ENCODE peak calls at places on chromosomes 4 and X, in eight cellular contexts. G is cardiac muscle cell, J is H9, W is GM23338, V is neuronal stem cell, R is endodermal cell, K is aorta, P is lower lobe of right lung. Z is an unnamed sample.

GRCh38 chrX:25052798-25053534 is 37.2 kb upstream of the ARX start:
- DNase-seq in K (no peak), G (no peak), W (peak), R (peak), P (no peak), V (no peak), J (peak), Z (no peak)

GRCh38 chrX:30971761-30972603 is 82.9 kb upstream of the TAB3 start:
- DNase-seq in P (no peak), V (peak), R (peak), K (no peak), W (peak), J (peak), G (peak), Z (no peak)

GRCh38 chr4:71932941-71933340 is 98.9 kb upstream of the NPFFR2 start:
- DNase-seq in J (no peak), V (no peak), G (no peak), W (no peak), R (no peak), K (no peak), P (no peak), Z (no peak)

GRCh38 chr4:187236491-187236890 is 512.8 kb upstream of the FAT1 start:
- DNase-seq in R (no peak), J (no peak), K (no peak), G (no peak), P (no peak), V (no peak), W (no peak), Z (no peak)

GRCh38 chr4:73998040-73999011 is at the start of gene CXCL5:
- DNase-seq in K (peak), G (peak), R (peak), P (peak), J (peak), V (peak), W (peak), Z (no peak)

GRCh38 chr4:97987019-97987648 is 156.1 kb downstream of the STPG2 start:
- DNase-seq in J (no peak), V (no peak), W (peak), K (no peak), R (no peak), G (peak), P (no peak), Z (no peak)

GRCh38 chr4:1683371-1683902 is 676 bp downstream of the FAM53A start:
- DNase-seq in P (peak), V (peak), J (peak), K (peak), W (peak), G (peak), R (no peak), Z (no peak)

GRCh38 chr4:97493815-97494518 is 649.3 kb downstream of the STPG2 start:
- DNase-seq in K (no peak), W (peak), R (no peak), P (no peak), V (no peak), G (no peak), J (no peak), Z (no peak)

GRCh38 chr4:107243141-107243779 is 207.1 kb upstream of the DKK2 start:
- DNase-seq in J (no peak), V (no peak), P (no peak), R (no peak), W (no peak), G (no peak), K (no peak), Z (no peak)

GRCh38 chr4:157217708-157218107 is 2.8 kb upstream of the GRIA2 start:
- DNase-seq in R (no peak), G (peak), K (no peak), P (no peak), V (no peak), J (no peak), W (peak), Z (no peak)

GRCh38 chr4:153480704-153481103 is 14.5 kb downstream of the TMEM131L start:
- DNase-seq in V (no peak), G (no peak), R (no peak), K (no peak), W (no peak), J (no peak), P (no peak), Z (no peak)

GRCh38 chr4:44651425-44651824 is at the start of gene YIPF7:
- DNase-seq in R (no peak), P (no peak), J (no peak), K (no peak), V (no peak), G (no peak), W (no peak), Z (no peak)

GRCh38 chr4:53313510-53313909 is 52.4 kb downstream of the SCFD2 start:
- DNase-seq in K (no peak), W (peak), P (no peak), V (peak), R (peak), J (peak), G (peak), Z (no peak)

GRCh38 chrX:20974326-20974725 is 399.9 kb upstream of the CNKSR2 start:
- DNase-seq in V (no peak), P (no peak), G (no peak), J (no peak), W (no peak), R (no peak), K (no peak), Z (no peak)

GRCh38 chr4:181752516-181752915 is 490.7 kb upstream of the TENM3 start:
- DNase-seq in W (no peak), P (no peak), J (no peak), V (no peak), G (no peak), R (no peak), K (no peak), Z (no peak)

GRCh38 chrX:44002569-44002968 is 29.4 kb upstream of the NDP start:
- DNase-seq in G (no peak), K (no peak), V (no peak), W (no peak), R (no peak), J (no peak), P (no peak), Z (no peak)

GRCh38 chr4:99762728-99763127 is 53.9 kb upstream of the DAPP1 start:
- DNase-seq in W (no peak), P (no peak), G (no peak), V (no peak), R (no peak), K (no peak), J (no peak), Z (no peak)

GRCh38 chrX:110135618-110136017 is 132.7 kb downstream of the TMEM164 start:
- DNase-seq in K (no peak), J (no peak), W (no peak), G (no peak), V (no peak), R (no peak), P (no peak), Z (no peak)

GRCh38 chrX:153889123-153889522 is 3.1 kb upstream of the L1CAM start:
- DNase-seq in R (no peak), G (no peak), K (no peak), P (no peak), J (no peak), V (no peak), W (no peak), Z (no peak)

GRCh38 chrX:108001218-108001814 is 19.1 kb upstream of the TEX13B start:
- DNase-seq in K (no peak), P (no peak), G (peak), V (no peak), R (peak), W (peak), J (no peak), Z (no peak)

GRCh38 chr4:386708-387105 is 49.1 kb downstream of the ZNF141 start:
- DNase-seq in P (no peak), W (peak), V (no peak), G (no peak), R (no peak), K (no peak), J (no peak), Z (no peak)

GRCh38 chr4:184384056-184384809 is 90.1 kb downstream of the IRF2 start:
- DNase-seq in P (no peak), K (no peak), G (peak), W (peak), J (peak), V (no peak), R (peak), Z (no peak)

GRCh38 chrX:43008356-43008755 is 230.4 kb upstream of the PPP1R2C start:
- DNase-seq in K (no peak), P (no peak), G (no peak), R (peak), J (no peak), V (no peak), W (peak), Z (no peak)

GRCh38 chr4:165461176-165461835 is 82.5 kb downstream of the CPE start:
- DNase-seq in W (no peak), G (no peak), V (no peak), R (no peak), J (no peak), P (no peak), K (no peak), Z (no peak)

GRCh38 chr4:1001561-1002130 is 8.4 kb upstream of the SLC26A1 start:
- DNase-seq in V (no peak), P (no peak), G (no peak), W (peak), R (no peak), K (no peak), J (no peak), Z (no peak)

GRCh38 chrX:21481761-21482160 is 107.5 kb downstream of the CNKSR2 start:
- DNase-seq in V (no peak), G (no peak), P (no peak), K (no peak), W (no peak), J (no peak), R (no peak), Z (no peak)

GRCh38 chrX:57528670-57529255 is 63.0 kb upstream of the ZXDB start:
- DNase-seq in K (no peak), V (no peak), J (peak), W (peak), P (no peak), G (peak), R (peak), Z (peak)

GRCh38 chr4:7434766-7435150 is at the start of gene PSAPL1:
- DNase-seq in G (peak), J (peak), V (no peak), R (peak), W (peak), K (no peak), P (peak), Z (no peak)

GRCh38 chr4:6331468-6331867 is 61.8 kb downstream of the WFS1 start:
- DNase-seq in J (no peak), K (no peak), G (no peak), W (no peak), P (no peak), R (no peak), V (no peak), Z (no peak)

GRCh38 chr4:165464813-165465381 is 86.1 kb downstream of the CPE start:
- DNase-seq in W (peak), P (no peak), G (peak), V (peak), K (no peak), J (no peak), R (no peak), Z (no peak)

GRCh38 chr4:82799006-82799881 is 648 bp upstream of the SCD5 start:
- DNase-seq in G (no peak), K (no peak), V (no peak), J (peak), P (no peak), R (peak), W (peak), Z (no peak)

GRCh38 chr4:82798168-82799005 is at the start of gene SCD5:
- DNase-seq in G (peak), W (peak), J (peak), V (peak), P (peak), K (peak), R (peak), Z (no peak)

GRCh38 chr4:82797048-82797590 is 1.5 kb downstream of the SCD5 start:
- DNase-seq in P (no peak), J (peak), K (no peak), V (no peak), R (no peak), W (peak), G (no peak), Z (no peak)

GRCh38 chr4:82801910-82802521 is 3.4 kb upstream of the SCD5 start:
- DNase-seq in J (no peak), K (no peak), V (no peak), P (no peak), R (no peak), G (no peak), W (no peak), Z (no peak)

DNA sequence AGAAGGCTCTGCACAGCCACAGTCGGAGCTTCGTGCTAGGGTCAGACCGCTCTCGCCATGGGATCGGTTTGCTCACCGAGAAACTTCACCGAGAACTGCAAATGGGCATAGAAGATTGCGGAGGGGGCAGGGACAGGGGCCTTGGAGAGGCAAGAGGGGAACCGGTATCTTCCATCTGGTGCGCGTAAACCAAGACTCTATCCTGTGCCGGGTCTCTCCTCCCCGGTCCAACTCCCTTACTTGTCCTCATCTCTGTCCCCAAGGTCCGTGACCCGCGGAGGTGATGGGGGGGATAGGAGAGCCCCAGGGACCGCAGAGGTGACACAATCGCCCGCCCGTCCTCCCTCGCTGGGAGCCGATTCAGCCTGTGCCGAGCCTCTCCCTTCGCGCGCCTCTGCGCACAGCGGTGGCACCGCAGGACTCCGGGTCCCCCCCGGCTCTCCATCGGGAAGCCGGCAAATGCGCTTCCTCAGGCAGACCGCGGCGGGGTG is 960 bp downstream of the SCD5 start:
- DNase-seq in R (peak), V (no peak), G (peak), W (peak), K (peak), J (peak), P (no peak), Z (no peak)
- H3K27ac ChIP-seq in R (no peak), V (no peak), G (no peak), W (no peak), K (no peak), J (no peak), P (no peak), Z (peak)

GRCh38 chr4:2823301-2823670 is 20.4 kb upstream of the ADD1 start:
- DNase-seq in W (no peak), P (peak), R (no peak), V (no peak), K (no peak), G (no peak), J (no peak), Z (no peak)
- H3K27ac ChIP-seq in W (no peak), P (no peak), R (no peak), V (no peak), K (no peak), G (no peak), J (no peak), Z (no peak)

DNA sequence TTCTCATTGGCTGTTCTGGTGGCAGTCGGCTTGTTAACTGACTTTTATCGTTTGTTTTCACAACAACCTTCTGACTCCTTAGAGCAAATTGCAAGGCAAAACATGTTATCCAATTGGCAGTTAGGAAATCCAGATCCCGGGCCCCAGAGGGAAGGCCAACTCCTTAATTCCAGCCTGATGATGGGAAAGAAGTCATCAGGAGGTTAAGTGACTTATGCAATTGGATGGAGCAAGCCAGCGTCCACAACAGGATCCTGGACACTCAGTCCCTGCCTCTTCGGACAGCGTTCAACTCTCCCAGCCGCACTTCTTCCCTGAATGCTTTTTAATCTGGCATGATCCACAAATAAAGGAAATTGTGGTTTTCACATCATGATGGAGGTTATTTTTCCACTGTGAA is 310.2 kb downstream of the RAB28 start:
- DNase-seq in K (no peak), J (no peak), R (no peak), G (no peak), P (no peak), W (no peak), V (no peak), Z (peak)
- H3K27ac ChIP-seq in K (no peak), J (no peak), R (no peak), G (no peak), P (no peak), W (no peak), V (no peak), Z (peak)

DNA sequence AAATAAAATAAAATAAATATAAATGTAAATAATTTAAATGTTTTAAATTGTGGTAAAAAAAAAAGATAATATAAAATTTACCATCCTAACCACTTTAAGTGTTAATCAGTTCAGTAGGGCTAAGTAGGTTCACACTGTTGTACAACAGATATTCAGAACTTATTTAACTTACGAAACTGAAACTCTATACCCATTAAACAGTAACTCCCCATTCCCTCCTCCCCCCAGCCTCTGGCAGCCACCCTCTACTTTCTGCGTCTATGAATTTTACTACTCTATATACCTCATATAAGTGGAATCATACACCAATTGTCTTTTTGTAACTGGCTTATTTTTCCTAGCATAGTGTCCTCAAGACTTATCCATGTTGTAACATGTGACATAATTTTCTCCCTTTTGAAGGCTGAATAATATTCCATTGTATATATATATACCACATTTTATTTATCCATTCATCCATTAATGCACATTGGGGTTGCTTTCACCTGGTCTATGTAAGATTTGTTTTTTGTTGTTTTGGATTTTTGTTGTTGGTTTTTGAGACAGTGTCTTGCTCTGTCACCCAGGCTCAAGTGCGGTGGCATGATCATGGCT is 32.5 kb upstream of the ELF2 start:
- DNase-seq in G (no peak), W (no peak), J (no peak), V (no peak), K (no peak), R (no peak), P (no peak), Z (no peak)
- H3K27ac ChIP-seq in G (no peak), W (no peak), J (no peak), V (no peak), K (no peak), R (no peak), P (no peak), Z (no peak)

GRCh38 chr4:20506827-20507226 is 193.4 kb upstream of the PACRGL start:
- DNase-seq in R (no peak), J (no peak), P (no peak), G (no peak), W (no peak), V (no peak), K (no peak), Z (no peak)

GRCh38 chr4:20509315-20509714 is 190.9 kb upstream of the PACRGL start:
- DNase-seq in G (peak), P (no peak), K (no peak), V (no peak), J (no peak), R (no peak), W (no peak), Z (no peak)

GRCh38 chr4:20512980-20513379 is 187.3 kb upstream of the PACRGL start:
- DNase-seq in P (no peak), J (no peak), K (no peak), V (no peak), W (no peak), G (no peak), R (no peak), Z (no peak)

GRCh38 chr4:20512053-20512810 is 188.0 kb upstream of the PACRGL start:
- DNase-seq in P (no peak), G (no peak), R (no peak), K (no peak), V (no peak), J (no peak), W (no peak), Z (no peak)
- H3K27ac ChIP-seq in P (no peak), G (peak), R (no peak), K (peak), V (no peak), J (no peak), W (no peak), Z (no peak)

GRCh38 chrX:9656871-9657270 is 108.8 kb downstream of the GPR143 start:
- DNase-seq in P (no peak), J (no peak), W (no peak), R (no peak), G (no peak), K (no peak), V (no peak), Z (no peak)

GRCh38 chrX:9659571-9660195 is 106.0 kb downstream of the GPR143 start:
- DNase-seq in W (no peak), P (no peak), R (no peak), G (peak), V (no peak), K (no peak), J (no peak), Z (peak)

GRCh38 chrX:9654928-9655327 is 110.7 kb downstream of the GPR143 start:
- DNase-seq in W (no peak), P (no peak), J (no peak), K (no peak), G (no peak), V (no peak), R (no peak), Z (no peak)

GRCh38 chrX:9656277-9656676 is 109.4 kb downstream of the GPR143 start:
- DNase-seq in V (no peak), W (no peak), R (no peak), G (no peak), J (no peak), P (no peak), K (no peak), Z (no peak)

DNA sequence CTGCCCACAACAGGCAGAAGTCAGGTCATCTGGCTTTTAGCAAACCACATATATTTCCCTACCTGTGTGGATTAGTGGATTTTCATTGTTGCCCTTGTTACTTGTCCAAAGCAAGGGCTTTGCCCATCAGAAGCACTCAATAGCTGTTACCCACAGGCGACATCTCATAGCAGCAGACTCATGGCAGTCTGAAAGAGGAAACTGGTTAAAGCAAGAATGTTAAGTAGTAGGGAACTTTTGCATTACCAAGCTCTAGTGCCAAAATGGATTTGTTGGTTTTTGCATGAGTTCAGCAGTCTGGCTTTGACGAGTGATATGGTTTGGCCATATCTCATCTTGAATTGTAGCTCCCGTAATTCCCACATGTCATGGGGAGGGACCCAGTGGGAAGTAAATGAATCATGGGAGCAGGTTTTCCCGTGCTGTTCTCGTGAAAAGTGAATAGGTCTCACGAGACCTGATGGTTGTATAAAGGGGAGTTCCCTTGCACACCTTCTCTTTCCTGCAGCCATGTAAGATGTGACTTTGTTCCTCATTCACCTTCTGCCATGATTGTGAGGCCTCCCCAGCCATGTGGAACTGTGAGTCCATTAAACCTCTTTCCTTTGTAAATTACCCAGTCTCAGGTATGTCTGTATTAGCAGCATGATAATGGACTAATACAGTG is 107.9 kb downstream of the GPR143 start:
- DNase-seq in J (no peak), P (no peak), K (no peak), R (no peak), G (no peak), V (no peak), W (no peak), Z (no peak)
- H3K27ac ChIP-seq in J (no peak), P (no peak), K (no peak), R (no peak), G (no peak), V (no peak), W (no peak), Z (no peak)

GRCh38 chrX:24034485-24034884 is 7.5 kb upstream of the KLHL15 start:
- DNase-seq in P (no peak), J (no peak), W (no peak), V (no peak), G (no peak), R (no peak), K (no peak), Z (no peak)

GRCh38 chrX:24037729-24038128 is 10.7 kb upstream of the KLHL15 start:
- DNase-seq in K (no peak), J (no peak), G (no peak), W (no peak), R (no peak), V (no peak), P (no peak), Z (no peak)
- H3K27ac ChIP-seq in K (no peak), J (no peak), G (no peak), W (no peak), R (no peak), V (no peak), P (no peak), Z (no peak)

GRCh38 chrX:11398785-11399184 is 105.6 kb downstream of the AMELX start:
- DNase-seq in P (no peak), W (no peak), G (no peak), J (no peak), R (no peak), K (no peak), V (no peak), Z (no peak)
- H3K27ac ChIP-seq in P (no peak), W (no peak), G (no peak), J (no peak), R (no peak), K (no peak), V (no peak), Z (no peak)

Z was measured in vagina.